ENCODE peak calls at places on chromosomes 2 and 18, in seven cellular contexts. B is EL; C is ovary; H is stimulated activated CD4-positive, alpha-beta T cell treated with anti-CD3 and anti-CD28 coated beads, Interleukin-4, amount 100 ng/mL, for 48 hours; I is SJSA1; T is RCC 7860; G is CD8-positive, alpha-beta memory T cell. E is an unnamed sample.
A peak's percentile ranks its signal among the peaks of the same experiment; 100 is the strongest.

GRCh38 chr2:177242136-177242987 is 22.2 kb downstream of the NFE2L2 start:
- DNase-seq in B (peak; percentile 92), C (no peak), H (no peak), I (peak; percentile 93), T (peak; percentile 84), G (no peak), E (no peak)

GRCh38 chr2:220181158-220181557 is 553.7 kb downstream of the SLC4A3 start:
- DNase-seq in B (no peak), C (no peak), H (no peak), I (no peak), T (no peak), G (no peak), E (no peak)

GRCh38 chr18:7579923-7580542 is 12.9 kb downstream of the PTPRM start:
- DNase-seq in B (no peak), C (no peak), H (no peak), I (no peak), T (no peak), G (no peak), E (no peak)

GRCh38 chr2:202030676-202031075 is 3.0 kb upstream of the FZD7 start:
- DNase-seq in B (no peak), C (no peak), H (no peak), I (no peak), T (no peak), G (no peak), E (no peak)

GRCh38 chr2:143686585-143687164 is 557.5 kb downstream of the ARHGAP15 start:
- DNase-seq in B (peak; percentile 55), C (no peak), H (no peak), I (peak; percentile 33), T (peak; percentile 35), G (no peak), E (no peak)

GRCh38 chr18:13836559-13836958 is 12.6 kb downstream of the MC5R start:
- DNase-seq in B (no peak), C (no peak), H (no peak), I (no peak), T (no peak), G (no peak), E (no peak)

GRCh38 chr2:235697041-235697440 is 203.2 kb downstream of the AGAP1 start:
- DNase-seq in B (no peak), C (no peak), H (no peak), I (no peak), T (no peak), G (no peak), E (no peak)

GRCh38 chr2:23698733-23699391 is 228.1 kb downstream of the ATAD2B start:
- DNase-seq in B (no peak), C (no peak), H (no peak), I (no peak), T (no peak), G (no peak), E (no peak)

GRCh38 chr2:68726608-68727367 is 7.8 kb upstream of the ARHGAP25 start:
- DNase-seq in B (no peak), C (no peak), H (peak; percentile 80), I (no peak), T (peak; percentile 7), G (peak; percentile 60), E (peak; percentile 53)

GRCh38 chr2:10059552-10060335 is 16.4 kb downstream of the KLF11 start:
- DNase-seq in B (no peak), C (no peak), H (no peak), I (no peak), T (no peak), G (no peak), E (no peak)